ENCODE peak calls at places on chromosomes 4 and X, in six cellular contexts. L is esophagus squamous epithelium, T is HL-60, X is foreskin fibroblast, Z is neural crest cell, H is transverse colon. N is an unnamed sample.

GRCh38 chr4:6942238-6942800 is 32.7 kb downstream of the TBC1D14 start:
- DNase-seq in H (no peak), L (no peak), T (peak; percentile 75), Z (no peak), X (peak; percentile 91), N (peak; percentile 49)

GRCh38 chr4:4247711-4248035 is 350 bp downstream of the TMEM128 start:
- DNase-seq in H (no peak), Z (no peak), L (no peak), X (no peak), T (no peak), N (no peak)

GRCh38 chr4:187172340-187172761 is 448.7 kb upstream of the FAT1 start:
- DNase-seq in X (peak; percentile 87), Z (no peak), T (no peak), H (peak; percentile 35), L (no peak), N (no peak)

GRCh38 chr4:41095973-41096372 is 118.4 kb downstream of the APBB2 start:
- DNase-seq in H (no peak), T (no peak), X (peak; percentile 66), Z (no peak), L (no peak), N (no peak)

GRCh38 chr4:141711211-141711610 is 74.8 kb downstream of the IL15 start:
- DNase-seq in Z (no peak), L (no peak), X (peak; percentile 73), T (no peak), H (no peak), N (peak; percentile 5)

GRCh38 chr4:170229021-170229420 is 139.3 kb upstream of the AADAT start:
- DNase-seq in Z (no peak), L (no peak), T (no peak), H (no peak), X (no peak), N (no peak)

GRCh38 chr4:29295280-29295679 is 1424.9 kb upstream of the PCDH7 start:
- DNase-seq in L (no peak), T (no peak), H (no peak), Z (no peak), X (no peak), N (no peak)

GRCh38 chr4:87804871-87805270 is 5.5 kb downstream of the IBSP start:
- DNase-seq in Z (no peak), H (no peak), X (no peak), L (no peak), T (no peak), N (no peak)

GRCh38 chr4:105092356-105092755 is 54.3 kb upstream of the TET2 start:
- DNase-seq in T (no peak), Z (no peak), X (peak; percentile 59), H (no peak), L (no peak), N (no peak)

GRCh38 chr4:10529891-10530786 is 72.9 kb upstream of the ZNF518B start:
- DNase-seq in T (no peak), H (no peak), L (no peak), X (peak; percentile 24), Z (no peak), N (no peak)

GRCh38 chrX:118272237-118272636 is 73.7 kb upstream of the WDR44 start:
- DNase-seq in T (no peak), H (no peak), Z (no peak), L (no peak), X (peak; percentile 41), N (no peak)

GRCh38 chr4:107153228-107153627 is 117.1 kb upstream of the DKK2 start:
- DNase-seq in X (no peak), H (peak; percentile 29), L (no peak), Z (no peak), T (no peak), N (no peak)

GRCh38 chr4:11105715-11106114 is 323.0 kb downstream of the HS3ST1 start:
- DNase-seq in T (no peak), Z (no peak), H (no peak), X (no peak), L (no peak), N (no peak)

GRCh38 chrX:137926090-137926489 is 360.2 kb downstream of the ZIC3 start:
- DNase-seq in L (no peak), T (no peak), X (no peak), H (no peak), Z (no peak), N (no peak)

GRCh38 chr4:140213736-140214135 is 59.8 kb upstream of the MAML3 start:
- DNase-seq in T (no peak), Z (no peak), X (peak; percentile 64), L (no peak), H (no peak), N (peak; percentile 24)

GRCh38 chr4:2082627-2083026 is 23.5 kb downstream of the NAT8L start:
- DNase-seq in H (no peak), Z (no peak), L (no peak), T (no peak), X (no peak), N (no peak)

GRCh38 chrX:13254076-13254785 is 65.6 kb downstream of the ATXN3L start:
- DNase-seq in H (peak; percentile 41), L (no peak), T (peak; percentile 35), X (peak; percentile 68), Z (no peak), N (peak; percentile 32)

GRCh38 chr4:47577779-47578553 is 92.9 kb downstream of the ATP10D start:
- DNase-seq in Z (no peak), L (no peak), T (no peak), H (no peak), X (peak; percentile 57), N (no peak)

GRCh38 chrX:39443240-39443639 is 642.0 kb downstream of the MID1IP1 start:
- DNase-seq in L (no peak), Z (no peak), X (no peak), H (no peak), T (no peak), N (no peak)

GRCh38 chr4:176755624-176756023 is 37.1 kb downstream of the VEGFC start:
- DNase-seq in Z (no peak), H (no peak), L (no peak), X (no peak), T (no peak), N (no peak)
- TF ChIP-seq CTCF in Z (no peak), H (no peak), L (no peak), X (no peak), T (no peak), N (no peak)

GRCh38 chrX:104913348-104913747 is 307.1 kb downstream of the TEX13A start:
- DNase-seq in Z (no peak), H (no peak), T (no peak), X (peak; percentile 2), L (no peak), N (no peak)
- TF ChIP-seq CTCF in Z (peak; percentile 61), H (peak; percentile 18), T (no peak), X (peak; percentile 21), L (no peak), N (peak; percentile 13)

GRCh38 chr4:153763404-153763803 is 3.6 kb upstream of the RNF175 start:
- DNase-seq in X (peak; percentile 28), L (no peak), H (no peak), Z (no peak), T (no peak), N (peak; percentile 39)
- TF ChIP-seq CTCF in X (peak; percentile 17), L (no peak), H (no peak), Z (peak; percentile 52), T (no peak), N (no peak)

GRCh38 chrX:119539872-119540271 is 25.3 kb downstream of the STEEP1 start:
- DNase-seq in L (no peak), T (no peak), H (no peak), X (no peak), Z (no peak), N (peak; percentile 39)
- TF ChIP-seq CTCF in L (no peak), T (no peak), H (no peak), X (no peak), Z (no peak), N (no peak)

DNA sequence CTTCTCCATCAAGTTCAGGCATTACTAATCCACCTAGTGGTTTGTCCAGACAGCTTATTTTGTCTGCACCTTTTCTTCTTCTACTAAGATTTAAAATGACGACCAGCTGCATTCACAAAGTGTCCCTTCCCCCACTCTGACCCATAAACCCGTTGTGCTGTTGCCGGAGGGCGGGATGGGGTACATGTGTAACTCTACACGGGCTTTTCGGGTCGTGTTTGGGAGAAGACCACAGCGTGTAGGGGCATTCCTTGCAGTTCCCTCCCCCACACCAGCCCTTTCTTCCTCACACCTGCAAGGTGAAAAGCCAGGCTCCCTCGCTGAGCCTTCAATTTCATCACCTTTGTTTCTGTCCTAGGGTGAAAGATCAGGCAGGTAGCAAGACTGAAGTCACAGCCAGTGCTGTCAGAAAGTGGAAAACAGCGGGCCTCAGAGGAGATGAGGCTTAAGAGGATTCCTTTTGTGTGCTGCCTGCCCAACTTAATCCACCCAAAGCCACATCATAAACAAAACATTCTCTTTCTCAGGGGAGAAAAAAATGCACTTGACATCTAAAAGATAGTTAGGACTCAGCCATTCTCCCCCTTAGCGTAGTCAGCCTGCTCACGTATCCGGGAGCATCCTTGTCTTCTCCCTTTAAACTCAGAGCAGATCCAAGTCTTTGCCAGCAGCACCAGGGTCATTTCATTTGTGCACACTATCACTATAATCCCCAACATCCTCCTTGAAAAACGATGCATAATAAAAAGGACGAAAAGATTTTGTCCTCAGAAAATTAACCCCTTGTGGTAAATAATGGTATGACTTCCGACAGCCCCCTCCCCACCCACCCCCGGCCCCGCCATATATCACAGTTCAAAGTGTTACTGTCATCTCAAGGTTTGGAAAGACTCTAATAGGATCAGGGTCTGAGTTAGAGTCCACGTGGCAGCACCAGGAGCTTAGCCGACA is 599.0 kb downstream of the RAB28 start:
- DNase-seq in H (no peak), X (no peak), T (no peak), Z (no peak), L (no peak), N (no peak)
- TF ChIP-seq CTCF in H (no peak), X (no peak), T (no peak), Z (no peak), L (no peak), N (no peak)

DNA sequence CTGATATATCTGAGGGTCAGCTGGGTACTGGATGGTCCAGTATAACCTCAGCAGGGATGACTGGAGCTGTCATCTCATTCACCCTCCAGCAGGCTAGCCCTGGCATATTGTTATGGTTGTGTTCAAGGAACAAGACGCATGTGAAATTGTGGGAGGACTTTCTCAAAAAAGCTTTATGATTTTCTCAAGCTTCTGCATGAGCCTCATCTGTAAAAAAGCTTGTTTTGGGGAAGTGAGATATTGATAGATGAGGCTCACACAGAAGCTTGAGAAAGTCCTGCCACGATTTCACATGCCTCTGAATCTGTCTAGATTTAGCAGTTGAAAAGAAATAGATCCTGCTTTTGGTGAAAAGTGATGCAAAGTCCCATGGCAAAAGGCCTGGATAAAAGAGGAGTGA is 93.4 kb downstream of the SPCS3 start:
- DNase-seq in X (no peak), L (no peak), Z (no peak), T (no peak), H (no peak), N (no peak)
- TF ChIP-seq CTCF in X (no peak), L (no peak), Z (no peak), T (no peak), H (no peak), N (no peak)

GRCh38 chr4:14072506-14072905 is 445.0 kb upstream of the BOD1L1 start:
- DNase-seq in T (no peak), L (no peak), X (no peak), Z (no peak), H (no peak), N (no peak)
- TF ChIP-seq CTCF in T (no peak), L (no peak), X (no peak), Z (no peak), H (no peak), N (no peak)